ENCODE peak calls at places on chromosome 17, in eight cellular contexts. G is psoas muscle; T is nephron progenitor cell; N is HEK293T; D is NCI-H2171 treated with DMSO at 0.1 percent for 48 hours; O is AG09309; I is IMR-90; Y is activated CD4-positive, alpha-beta T cell treated with anti-CD3 and anti-CD28 coated beads, Interleukin-2, amount 10 ng/mL, durations not matched to agents 24 days and 14 days. W is an unnamed sample.

GRCh38 chr17:76716834-76717205 is 6.1 kb upstream of the MXRA7 start:
- DNase-seq in D (no peak), O (peak), T (no peak), I (peak), N (no peak), G (peak), Y (no peak), W (no peak)

GRCh38 chr17:45111838-45112237 is 20.5 kb downstream of the PLCD3 start:
- DNase-seq in D (peak), T (peak), N (no peak), I (no peak), G (no peak), Y (no peak), O (no peak), W (no peak)

GRCh38 chr17:41914358-41914766 is 4.4 kb downstream of the ACLY start:
- DNase-seq in O (no peak), I (peak), N (no peak), D (no peak), T (no peak), Y (no peak), G (no peak), W (no peak)

GRCh38 chr17:82963104-82963950 is 116.1 kb upstream of the METRNL start:
- DNase-seq in D (no peak), O (peak), T (peak), Y (peak), I (peak), G (peak), N (no peak), W (no peak)

GRCh38 chr17:78585231-78585630 is 8.0 kb upstream of the DNAH17 start:
- DNase-seq in D (no peak), T (no peak), O (no peak), G (peak), N (no peak), I (no peak), Y (no peak), W (no peak)

GRCh38 chr17:48483004-48483403 is 47.8 kb downstream of the HOXB1 start:
- DNase-seq in Y (no peak), T (no peak), N (no peak), O (no peak), D (no peak), I (no peak), G (no peak), W (no peak)

GRCh38 chr17:34171245-34171818 is 83.8 kb upstream of the CCL2 start:
- DNase-seq in G (peak), I (peak), D (peak), T (peak), N (peak), O (peak), Y (peak), W (peak)

GRCh38 chr17:39979021-39979660 is 1.5 kb upstream of the PSMD3 start:
- DNase-seq in D (no peak), T (no peak), N (no peak), G (no peak), I (peak), O (peak), Y (no peak), W (no peak)

GRCh38 chr17:66654341-66654740 is 180.6 kb upstream of the CACNG5 start:
- DNase-seq in D (no peak), I (peak), T (no peak), O (peak), N (no peak), Y (no peak), G (no peak), W (no peak)

GRCh38 chr17:64019486-64020067 is 856 bp downstream of the ICAM2 start:
- DNase-seq in D (no peak), Y (peak), N (no peak), I (no peak), T (no peak), G (no peak), O (no peak), W (no peak)

GRCh38 chr17:11140028-11140427 is 101.0 kb upstream of the SHISA6 start:
- DNase-seq in G (no peak), N (no peak), O (no peak), T (no peak), I (no peak), Y (no peak), D (no peak), W (no peak)

GRCh38 chr17:68822752-68823289 is 132.4 kb downstream of the ABCA8 start:
- DNase-seq in O (no peak), I (no peak), T (no peak), Y (no peak), G (no peak), D (no peak), N (no peak), W (no peak)

GRCh38 chr17:33989357-33990148 is 265.5 kb upstream of the CCL2 start:
- DNase-seq in I (no peak), N (no peak), Y (no peak), G (no peak), O (no peak), D (no peak), T (no peak), W (no peak)

GRCh38 chr17:57948169-57948554 is 7.0 kb downstream of the CUEDC1 start:
- DNase-seq in N (no peak), I (no peak), Y (no peak), T (no peak), G (peak), O (no peak), D (no peak), W (no peak)

GRCh38 chr17:31780436-31780835 is 78.6 kb downstream of the COPRS start:
- DNase-seq in N (no peak), Y (no peak), G (no peak), O (no peak), D (no peak), I (no peak), T (no peak), W (no peak)

GRCh38 chr17:28509784-28510183 is 3.6 kb downstream of the FOXN1 start:
- DNase-seq in N (no peak), I (no peak), G (no peak), T (no peak), Y (no peak), O (no peak), D (no peak), W (peak)

W was measured in NCI-H524.